ENCODE peak calls at places on chromosomes 7 and 10, in seven cellular contexts. B is AG04450, I is A549, Q is T-helper 17 cell, Z is amniotic epithelial cell, S is left cardiac atrium, K is body of pancreas. T is an unnamed sample.

GRCh38 chr10:58028597-58029366 is 238.9 kb downstream of the IPMK start:
- DNase-seq in B (peak), I (peak), Q (no peak), Z (peak), S (no peak), K (no peak), T (no peak)

GRCh38 chr10:96488161-96488935 is 25.4 kb downstream of the TLL2 start:
- DNase-seq in B (no peak), I (no peak), Q (no peak), Z (no peak), S (no peak), K (no peak), T (no peak)

GRCh38 chr7:3112499-3113134 is 69.0 kb upstream of the CARD11 start:
- DNase-seq in B (no peak), I (no peak), Q (no peak), Z (no peak), S (no peak), K (no peak), T (no peak)

GRCh38 chr10:19453967-19454366 is 362.3 kb upstream of the PLXDC2 start:
- DNase-seq in B (no peak), I (no peak), Q (no peak), Z (no peak), S (no peak), K (no peak), T (no peak)

GRCh38 chr7:27190284-27190748 is 5.3 kb upstream of the HOXA11 start:
- DNase-seq in B (no peak), I (no peak), Q (no peak), Z (no peak), S (no peak), K (peak), T (no peak)

GRCh38 chr10:66176772-66177171 is 749.1 kb upstream of the LRRTM3 start:
- DNase-seq in B (peak), I (no peak), Q (no peak), Z (peak), S (no peak), K (no peak), T (no peak)

GRCh38 chr10:132878091-132878729 is 64.2 kb downstream of the CFAP46 start:
- DNase-seq in B (no peak), I (no peak), Q (no peak), Z (no peak), S (no peak), K (no peak), T (no peak)

GRCh38 chr10:119455609-119456434 is 86.7 kb downstream of the RGS10 start:
- DNase-seq in B (no peak), I (no peak), Q (no peak), Z (no peak), S (no peak), K (no peak), T (no peak)

GRCh38 chr7:22278660-22279059 is 78.3 kb downstream of the RAPGEF5 start:
- DNase-seq in B (no peak), I (no peak), Q (no peak), Z (no peak), S (no peak), K (no peak), T (no peak)

GRCh38 chr7:50206521-50207250 is 97.8 kb upstream of the IKZF1 start:
- DNase-seq in B (no peak), I (no peak), Q (peak), Z (no peak), S (peak), K (no peak), T (no peak)

GRCh38 chr7:151233111-151233701 is 923 bp downstream of the CHPF2 start:
- DNase-seq in B (peak), I (peak), Q (peak), Z (peak), S (peak), K (peak), T (peak)

GRCh38 chr7:105229641-105230040 is 159.1 kb downstream of the SRPK2 start:
- DNase-seq in B (no peak), I (no peak), Q (no peak), Z (no peak), S (no peak), K (no peak), T (no peak)

GRCh38 chr7:3568516-3568915 is 267.5 kb downstream of the SDK1 start:
- DNase-seq in B (no peak), I (no peak), Q (no peak), Z (no peak), S (no peak), K (no peak), T (no peak)

GRCh38 chr10:101694674-101695403 is at the start of gene FBXW4:
- DNase-seq in B (no peak), I (peak), Q (peak), Z (no peak), S (peak), K (peak), T (peak)

GRCh38 chr7:158064631-158065030 is 523.0 kb downstream of the PTPRN2 start:
- DNase-seq in B (no peak), I (no peak), Q (no peak), Z (no peak), S (no peak), K (no peak), T (no peak)

GRCh38 chr10:100021322-100021721 is 11.6 kb upstream of the DNMBP start:
- DNase-seq in B (no peak), I (peak), Q (no peak), Z (no peak), S (no peak), K (no peak), T (no peak)

GRCh38 chr10:102796407-102797176 is 40.6 kb downstream of the CYP17A1 start:
- DNase-seq in B (no peak), I (no peak), Q (no peak), Z (peak), S (peak), K (peak), T (peak)

GRCh38 chr10:6694447-6695155 is 114.5 kb upstream of the PRKCQ start:
- DNase-seq in B (no peak), I (peak), Q (no peak), Z (no peak), S (no peak), K (no peak), T (no peak)

GRCh38 chr10:130956251-130956650 is 355.3 kb downstream of the TCERG1L start:
- DNase-seq in B (no peak), I (no peak), Q (no peak), Z (no peak), S (no peak), K (no peak), T (no peak)

T was measured in right cardiac atrium.